ENCODE peak calls at places on chromosomes 1 and 21, in five cellular contexts. A, S, G, N and O are unnamed samples.

GRCh38 chr1:183580281-183580682 is 10.0 kb downstream of the NCF2 start:
- DNase-seq in A (no peak), S (peak; percentile 35), G (peak; percentile 45), N (peak; percentile 61), O (no peak)

GRCh38 chr1:96418969-96419368 is 302.6 kb upstream of the PTBP2 start:
- DNase-seq in A (no peak), S (no peak), G (no peak), N (no peak), O (no peak)

GRCh38 chr1:220775238-220775853 is 11.4 kb upstream of the MTARC1 start:
- DNase-seq in A (peak; percentile 42), S (peak; percentile 57), G (peak; percentile 53), N (peak; percentile 76), O (peak; percentile 58)

GRCh38 chr1:67377253-67377652 is 52.9 kb downstream of the SERBP1 start:
- DNase-seq in A (no peak), S (no peak), G (no peak), N (no peak), O (no peak)

GRCh38 chr1:92484171-92484471 is 2.6 kb downstream of the GFI1 start:
- DNase-seq in A (no peak), S (no peak), G (no peak), N (no peak), O (no peak)

GRCh38 chr1:21341022-21341421 is 50.8 kb upstream of the ECE1 start:
- DNase-seq in A (no peak), S (no peak), G (no peak), N (no peak), O (no peak)

GRCh38 chr1:66227966-66228365 is 306.0 kb upstream of the SGIP1 start:
- DNase-seq in A (no peak), S (no peak), G (no peak), N (no peak), O (no peak)

GRCh38 chr1:110240476-110241210 is 30.5 kb downstream of the KCNC4 start:
- DNase-seq in A (no peak), S (no peak), G (no peak), N (no peak), O (no peak)

GRCh38 chr1:208093754-208094719 is 150.1 kb downstream of the PLXNA2 start:
- DNase-seq in A (peak; percentile 74), S (peak; percentile 72), G (peak; percentile 62), N (peak; percentile 84), O (peak; percentile 66)

GRCh38 chr1:198696211-198696610 is 57.4 kb downstream of the PTPRC start:
- DNase-seq in A (no peak), S (no peak), G (no peak), N (no peak), O (no peak)

GRCh38 chr1:245111073-245111472 is 43.7 kb upstream of the KIF26B start:
- DNase-seq in A (no peak), S (no peak), G (no peak), N (no peak), O (no peak)

GRCh38 chr21:33492571-33492970 is 1.1 kb upstream of the DNAJC28 start:
- DNase-seq in A (peak; percentile 75), S (no peak), G (no peak), N (no peak), O (no peak)

GRCh38 chr1:239311331-239311730 is 75.0 kb upstream of the CHRM3 start:
- DNase-seq in A (no peak), S (no peak), G (no peak), N (no peak), O (no peak)

GRCh38 chr1:164092603-164093353 is 466.2 kb upstream of the PBX1 start:
- DNase-seq in A (peak; percentile 17), S (no peak), G (no peak), N (peak; percentile 42), O (no peak)

GRCh38 chr1:168759077-168759476 is 30.1 kb upstream of the DPT start:
- DNase-seq in A (no peak), S (no peak), G (no peak), N (no peak), O (no peak)

GRCh38 chr1:37432636-37433035 is 41.7 kb upstream of the ZC3H12A start:
- DNase-seq in A (no peak), S (no peak), G (no peak), N (no peak), O (no peak)

GRCh38 chr1:94039514-94039870 is 81.5 kb downstream of the ABCA4 start:
- DNase-seq in A (peak; percentile 78), S (peak; percentile 91), G (peak; percentile 70), N (peak; percentile 83), O (peak; percentile 80)

GRCh38 chr1:226646026-226646869 is 92.8 kb downstream of the ITPKB start:
- DNase-seq in A (no peak), S (no peak), G (no peak), N (no peak), O (no peak)

DNA sequence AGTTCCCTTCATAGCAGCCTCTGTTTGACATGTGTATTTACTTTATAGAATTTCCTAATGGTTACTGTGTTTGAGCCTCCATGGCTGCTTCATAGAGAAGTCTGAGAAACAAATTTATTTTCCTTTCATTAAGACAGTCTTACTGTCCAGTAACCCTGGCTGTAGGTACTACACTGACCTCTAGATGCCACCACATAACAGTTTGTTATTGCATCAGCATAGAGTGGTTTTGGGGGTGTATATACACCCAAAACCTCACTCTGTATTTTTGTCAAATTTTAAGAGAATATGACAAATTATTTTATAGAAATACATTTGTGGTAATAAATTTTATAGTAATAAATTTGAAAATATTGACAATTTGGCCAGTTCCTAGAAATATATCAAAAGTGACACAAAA is 57.3 kb downstream of the OBSCN start:
- DNase-seq in A (peak; percentile 45), S (no peak), G (no peak), N (no peak), O (no peak)
- TF ChIP-seq CTCF in A (peak; percentile 34), S (peak; percentile 44), G (no peak), N (no peak), O (no peak)

DNA sequence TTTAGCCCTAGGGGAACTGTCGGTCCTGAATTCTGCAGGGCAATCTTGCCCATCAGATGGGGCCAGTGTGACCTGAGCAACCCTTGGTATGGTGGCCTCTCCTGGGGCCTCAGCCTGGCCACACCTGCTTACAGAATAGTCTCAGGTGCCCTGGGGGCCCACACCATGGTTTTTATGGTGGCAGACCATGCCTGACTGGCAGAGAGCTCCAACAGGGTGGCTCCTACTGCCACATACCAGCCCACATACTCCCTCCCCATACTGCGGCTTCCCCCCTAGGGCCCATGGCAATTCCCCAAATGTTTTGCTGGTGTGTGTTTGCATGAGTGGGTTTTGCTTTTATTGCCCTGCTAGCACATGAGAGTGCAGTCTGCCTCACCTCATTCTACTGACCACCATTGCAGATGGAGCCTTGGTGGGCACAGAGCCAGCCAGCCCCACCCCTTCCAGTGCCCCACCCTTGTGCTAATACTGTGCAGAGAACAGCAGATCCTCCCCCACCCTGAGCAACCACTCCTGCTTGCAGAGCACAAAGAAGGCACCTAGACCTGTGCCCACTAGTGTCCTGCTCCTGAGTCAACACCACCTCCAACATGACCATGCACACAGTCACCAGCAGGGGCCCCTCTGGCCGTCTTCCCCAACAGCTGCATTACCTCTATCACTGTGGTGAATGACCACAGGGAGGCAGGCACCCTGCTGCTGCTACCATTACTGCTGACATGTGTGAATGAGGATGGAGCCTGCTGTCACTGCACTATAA is 86.8 kb downstream of the GDAP2 start:
- DNase-seq in A (no peak), S (no peak), G (peak; percentile 9), N (no peak), O (no peak)
- TF ChIP-seq CTCF in A (peak; percentile 20), S (no peak), G (no peak), N (no peak), O (peak; percentile 17)

DNA sequence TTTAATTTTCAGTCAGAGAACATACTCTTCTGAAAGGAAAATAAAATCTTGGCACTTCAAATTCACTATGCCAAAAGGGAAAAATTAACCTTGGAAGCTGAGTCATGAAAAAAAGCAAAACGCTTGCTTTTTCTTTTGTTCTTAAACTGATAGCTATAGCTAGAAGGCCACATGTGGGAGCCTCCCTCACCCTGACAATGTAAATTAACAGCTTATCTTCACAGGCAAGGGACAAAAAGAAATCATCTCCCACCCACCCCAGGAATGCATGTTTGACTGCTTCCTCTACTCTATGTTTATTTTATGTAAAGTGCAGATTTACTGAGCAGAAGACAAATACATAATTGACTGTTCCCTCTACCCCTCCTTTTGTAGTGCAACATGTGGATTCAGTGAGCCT is 38.0 kb downstream of the EBNA1BP2 start:
- DNase-seq in A (no peak), S (no peak), G (no peak), N (no peak), O (no peak)
- TF ChIP-seq CTCF in A (no peak), S (no peak), G (no peak), N (no peak), O (no peak)

GRCh38 chr1:116877369-116877768 is 32.3 kb upstream of the PTGFRN start:
- DNase-seq in A (peak; percentile 25), S (no peak), G (peak; percentile 15), N (no peak), O (no peak)

GRCh38 chr1:116879478-116880133 is 30.1 kb upstream of the PTGFRN start:
- DNase-seq in A (no peak), S (no peak), G (no peak), N (no peak), O (no peak)

GRCh38 chr1:116880952-116881351 is 28.8 kb upstream of the PTGFRN start:
- DNase-seq in A (no peak), S (no peak), G (no peak), N (no peak), O (no peak)

GRCh38 chr1:116881879-116882520 is 27.7 kb upstream of the PTGFRN start:
- DNase-seq in A (peak; percentile 98), S (peak; percentile 31), G (peak; percentile 75), N (peak; percentile 60), O (no peak)

DNA sequence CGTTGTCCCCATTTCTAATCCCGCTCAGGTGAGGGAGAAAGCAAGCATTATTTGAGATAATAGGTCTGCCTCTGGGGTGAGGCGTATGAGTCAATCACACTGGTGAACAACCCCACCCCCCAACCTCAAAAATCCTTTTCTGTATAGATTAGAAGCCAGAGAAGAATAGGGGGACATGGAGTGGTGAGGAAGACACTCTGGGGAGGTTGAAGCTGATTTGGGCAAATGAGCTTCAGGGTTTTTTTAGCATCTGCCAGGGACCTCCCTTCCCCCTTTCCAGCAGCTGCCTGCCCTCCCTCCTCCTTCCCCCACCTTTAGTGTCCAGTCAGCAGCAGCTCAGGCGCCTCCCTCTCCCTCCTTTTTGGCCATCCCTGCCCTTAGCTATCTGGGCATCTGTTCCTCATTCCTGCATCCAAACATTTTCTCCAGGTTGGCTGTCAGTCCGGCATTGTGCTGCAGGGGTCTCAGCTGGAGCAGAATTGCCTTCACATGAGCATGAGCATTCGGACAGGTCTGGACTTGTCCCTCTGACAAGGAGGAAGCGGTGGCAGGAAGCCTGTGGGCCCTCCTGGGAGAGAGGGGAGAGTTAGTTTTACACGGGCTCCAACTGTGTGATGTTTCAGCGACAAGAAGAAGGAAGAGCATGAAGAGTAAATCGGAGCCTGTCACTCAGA is 30.8 kb upstream of the PTGFRN start:
- DNase-seq in A (peak; percentile 62), S (peak; percentile 56), G (peak; percentile 84), N (no peak), O (peak; percentile 32)
- TF ChIP-seq CTCF in A (no peak), S (no peak), G (no peak), N (no peak), O (no peak)